ENCODE peak calls at places on chromosomes 7 and 10, in five cellular contexts. S, P, Q, L and E are unnamed samples.

GRCh38 chr10:72334832-72335393 is 19.8 kb downstream of the DNAJB12 start:
- DNase-seq in S (peak), P (peak), Q (peak), L (peak), E (peak)

GRCh38 chr7:129376778-129377700 is 57.2 kb upstream of the STRIP2 start:
- DNase-seq in S (peak), P (no peak), Q (peak), L (no peak), E (no peak)

GRCh38 chr7:127755965-127756364 is 104.0 kb downstream of the SND1 start:
- DNase-seq in S (no peak), P (no peak), Q (no peak), L (no peak), E (no peak)

GRCh38 chr7:28550580-28551205 is 138.4 kb downstream of the CREB5 start:
- DNase-seq in S (no peak), P (no peak), Q (peak), L (no peak), E (no peak)

GRCh38 chr7:93148135-93148534 is at the start of gene SAMD9L:
- DNase-seq in S (no peak), P (peak), Q (peak), L (no peak), E (no peak)

GRCh38 chr7:50857804-50858203 is 75.1 kb upstream of the GRB10 start:
- DNase-seq in S (no peak), P (no peak), Q (no peak), L (no peak), E (no peak)

GRCh38 chr10:38070501-38070900 is 23.6 kb upstream of the ZNF37A start:
- DNase-seq in S (no peak), P (no peak), Q (no peak), L (no peak), E (no peak)

GRCh38 chr7:70574970-70575799 is 556.8 kb upstream of the GALNT17 start:
- DNase-seq in S (no peak), P (no peak), Q (peak), L (peak), E (no peak)

GRCh38 chr7:75596727-75597614 is 104.9 kb downstream of the SPDYE5 start:
- DNase-seq in S (peak), P (no peak), Q (peak), L (no peak), E (no peak)

GRCh38 chr7:8089036-8089780 is 120.6 kb downstream of the GLCCI1 start:
- DNase-seq in S (no peak), P (no peak), Q (no peak), L (no peak), E (no peak)

GRCh38 chr10:97849101-97849490 is 547 bp upstream of the GOLGA7B start:
- DNase-seq in S (peak), P (no peak), Q (no peak), L (no peak), E (no peak)

GRCh38 chr7:108503112-108504026 is 22.6 kb downstream of the PNPLA8 start:
- DNase-seq in S (no peak), P (no peak), Q (peak), L (no peak), E (no peak)

GRCh38 chr7:103117465-103117864 is 31.4 kb downstream of the NAPEPLD start:
- DNase-seq in S (no peak), P (no peak), Q (no peak), L (no peak), E (no peak)

GRCh38 chr7:102236592-102237287 is 49.9 kb upstream of the SH2B2 start:
- DNase-seq in S (peak), P (peak), Q (peak), L (peak), E (no peak)

GRCh38 chr7:117502338-117502737 is 22.5 kb downstream of the CFTR start:
- DNase-seq in S (no peak), P (no peak), Q (no peak), L (no peak), E (no peak)

GRCh38 chr10:36301139-36301538 is 659.0 kb upstream of the FZD8 start:
- DNase-seq in S (no peak), P (no peak), Q (no peak), L (no peak), E (no peak)